ENCODE peak calls at places on chromosomes 3 and 15, in ten cellular contexts. T is Caco-2; H is CD8-positive, alpha-beta T cell; G is heart right ventricle; W is iPS DF 6.9; N is fibroblast of mammary gland; U is dorsolateral prefrontal cortex; M is GM12864; V is psoas muscle; A is heart left ventricle. I is an unnamed sample.

GRCh38 chr3:177337548-177338331 is 140.5 kb upstream of the TBL1XR1 start:
- DNase-seq in N (peak), V (no peak), H (no peak), A (no peak), U (no peak), G (no peak), M (peak), T (no peak), W (no peak), I (no peak)

GRCh38 chr15:40097968-40098476 is 10.7 kb downstream of the BMF start:
- DNase-seq in V (peak), N (no peak), T (no peak), M (no peak), W (no peak), A (peak), U (no peak), G (peak), H (no peak), I (no peak)

GRCh38 chr3:8406479-8406878 is 95.1 kb upstream of the LMCD1 start:
- DNase-seq in A (no peak), V (no peak), N (no peak), H (no peak), M (no peak), G (no peak), T (no peak), W (no peak), U (no peak), I (no peak)

GRCh38 chr15:101525087-101525669 is 35.7 kb upstream of the PCSK6 start:
- DNase-seq in M (no peak), N (no peak), W (no peak), V (no peak), U (no peak), T (no peak), H (no peak), G (no peak), A (no peak), I (no peak)

GRCh38 chr3:111999924-112000835 is 1.5 kb downstream of the TAGLN3 start:
- DNase-seq in W (no peak), T (no peak), N (no peak), G (no peak), M (no peak), U (no peak), V (no peak), H (no peak), A (no peak), I (no peak)

GRCh38 chr3:188627652-188628051 is 473.7 kb downstream of the LPP start:
- DNase-seq in G (no peak), H (no peak), N (peak), M (no peak), W (no peak), A (no peak), U (no peak), T (no peak), V (no peak), I (no peak)

GRCh38 chr15:27757050-27757449 is 342.1 kb downstream of the OCA2 start:
- DNase-seq in A (no peak), T (no peak), H (no peak), M (no peak), W (no peak), G (no peak), U (no peak), V (no peak), N (no peak), I (no peak)

GRCh38 chr15:23411841-23412240 is 35.2 kb downstream of the GOLGA6L2 start:
- DNase-seq in V (no peak), W (no peak), H (no peak), U (no peak), A (no peak), G (no peak), N (no peak), M (no peak), T (no peak), I (no peak)

GRCh38 chr3:134693804-134694203 is 43.0 kb upstream of the KY start:
- DNase-seq in G (peak), T (no peak), U (no peak), W (no peak), M (no peak), V (no peak), H (no peak), A (peak), N (no peak), I (no peak)

GRCh38 chr3:42652251-42652610 is 1.3 kb upstream of the ZBTB47 start:
- DNase-seq in T (no peak), H (no peak), U (no peak), G (no peak), A (no peak), V (no peak), M (no peak), N (no peak), W (no peak), I (no peak)
- H3K4me3 ChIP-seq in T (no peak), H (no peak), U (peak), G (peak), A (no peak), V (peak), M (no peak), N (peak), W (no peak), I (peak)

GRCh38 chr15:69450968-69451695 is 1.5 kb upstream of the RPLP1 start:
- DNase-seq in W (no peak), V (no peak), N (peak), A (no peak), U (no peak), M (no peak), H (no peak), G (no peak), T (no peak), I (no peak)
- H3K4me3 ChIP-seq in W (no peak), V (no peak), N (no peak), A (no peak), U (peak), M (peak), H (peak), G (no peak), T (peak), I (peak)

DNA sequence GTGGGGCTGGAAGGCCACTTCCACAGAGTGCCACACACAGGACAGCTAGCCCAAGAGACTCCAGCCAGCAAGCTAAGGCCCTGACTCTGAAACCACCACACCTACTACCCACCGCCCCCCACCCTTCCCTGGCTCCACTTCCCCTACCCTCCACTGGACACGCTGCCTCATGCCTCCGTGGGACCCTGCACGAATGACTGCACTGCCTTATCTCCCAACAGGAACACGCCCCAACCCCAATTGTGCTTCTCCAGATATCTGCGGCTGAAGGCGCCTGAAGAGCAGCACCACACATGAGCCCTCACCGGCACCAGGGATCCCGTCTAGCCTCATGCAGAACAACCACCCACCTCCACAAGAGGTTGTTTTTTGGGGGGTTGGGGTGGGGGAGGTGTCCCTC is 2.6 kb downstream of the LINGO1 start:
- DNase-seq in U (no peak), W (no peak), H (no peak), G (no peak), V (no peak), M (no peak), A (no peak), T (no peak), N (no peak), I (no peak)
- H3K4me3 ChIP-seq in U (peak), W (no peak), H (no peak), G (no peak), V (no peak), M (no peak), A (no peak), T (no peak), N (no peak), I (no peak)

GRCh38 chr3:194364652-194365434 is 4.7 kb downstream of the LRRC15 start:
- DNase-seq in A (peak), V (peak), T (no peak), N (peak), W (no peak), H (no peak), G (peak), U (no peak), M (no peak), I (no peak)

GRCh38 chr3:194365978-194366490 is 3.5 kb downstream of the LRRC15 start:
- DNase-seq in A (no peak), U (no peak), T (no peak), W (no peak), V (no peak), M (no peak), N (no peak), G (no peak), H (no peak), I (no peak)

GRCh38 chr3:194367992-194368841 is 1.3 kb downstream of the LRRC15 start:
- DNase-seq in A (no peak), T (no peak), G (no peak), H (no peak), M (no peak), W (no peak), U (no peak), V (no peak), N (peak), I (no peak)

GRCh38 chr3:194364314-194364651 is 5.3 kb downstream of the LRRC15 start:
- DNase-seq in H (no peak), T (no peak), A (no peak), U (no peak), N (no peak), V (no peak), M (no peak), W (no peak), G (no peak), I (no peak)

GRCh38 chr3:194365526-194365925 is 4.0 kb downstream of the LRRC15 start:
- DNase-seq in V (no peak), G (no peak), M (no peak), H (no peak), N (no peak), A (no peak), U (no peak), W (no peak), T (no peak), I (no peak)
- H3K4me3 ChIP-seq in V (no peak), G (no peak), M (no peak), H (no peak), N (no peak), A (no peak), U (no peak), W (no peak), T (no peak), I (no peak)

GRCh38 chr15:30791776-30792175 is 111.9 kb upstream of the FAN1 start:
- DNase-seq in V (no peak), H (no peak), U (no peak), A (no peak), G (no peak), M (no peak), W (no peak), N (no peak), T (no peak), I (no peak)
- H3K4me3 ChIP-seq in V (no peak), H (no peak), U (no peak), A (no peak), G (no peak), M (no peak), W (no peak), N (no peak), T (no peak), I (no peak)